ENCODE peak calls at places on chromosomes 13 and 19, in eight cellular contexts. One of them, this sample, is unnamed.

GRCh38 chr13:106277483-106278154 is 257.8 kb downstream of the EFNB2 start:
- DNase-seq in bronchial epithelial cell: no peak
- DNase-seq in stimulated activated CD8-positive, alpha-beta memory T cell treated with anti-CD3 and anti-CD28 coated beads, Interleukin-15, amount 100 ng/mL, for 1 hour: no peak
- DNase-seq in activated naive CD8-positive, alpha-beta T cell treated with anti-CD3 and anti-CD28 coated beads for 36 hours: no peak
- DNase-seq in T47D: no peak
- DNase-seq in stromal cell of bone marrow: no peak
- DNase-seq in activated CD8-positive, alpha-beta memory T cell treated with anti-CD3 and anti-CD28 coated beads for 1 hour: no peak
- DNase-seq in CD8-positive, alpha-beta memory T cell: no peak
- DNase-seq in this sample: peak

GRCh38 chr19:49956113-49956491 is 4.9 kb downstream of the SIGLEC11 start:
- DNase-seq in stromal cell of bone marrow: no peak
- DNase-seq in CD8-positive, alpha-beta memory T cell: no peak
- DNase-seq in T47D: no peak
- DNase-seq in activated naive CD8-positive, alpha-beta T cell treated with anti-CD3 and anti-CD28 coated beads for 36 hours: no peak
- DNase-seq in activated CD8-positive, alpha-beta memory T cell treated with anti-CD3 and anti-CD28 coated beads for 1 hour: no peak
- DNase-seq in bronchial epithelial cell: no peak
- DNase-seq in stimulated activated CD8-positive, alpha-beta memory T cell treated with anti-CD3 and anti-CD28 coated beads, Interleukin-15, amount 100 ng/mL, for 1 hour: no peak
- DNase-seq in this sample: no peak

GRCh38 chr19:4583961-4584669 is 24.6 kb upstream of the SEMA6B start:
- DNase-seq in activated naive CD8-positive, alpha-beta T cell treated with anti-CD3 and anti-CD28 coated beads for 36 hours: peak
- DNase-seq in T47D: peak
- DNase-seq in activated CD8-positive, alpha-beta memory T cell treated with anti-CD3 and anti-CD28 coated beads for 1 hour: no peak
- DNase-seq in CD8-positive, alpha-beta memory T cell: no peak
- DNase-seq in stimulated activated CD8-positive, alpha-beta memory T cell treated with anti-CD3 and anti-CD28 coated beads, Interleukin-15, amount 100 ng/mL, for 1 hour: no peak
- DNase-seq in bronchial epithelial cell: no peak
- DNase-seq in stromal cell of bone marrow: no peak
- DNase-seq in this sample: no peak

GRCh38 chr13:110294146-110294545 is 12.8 kb downstream of the COL4A1 start:
- DNase-seq in stimulated activated CD8-positive, alpha-beta memory T cell treated with anti-CD3 and anti-CD28 coated beads, Interleukin-15, amount 100 ng/mL, for 1 hour: no peak
- DNase-seq in stromal cell of bone marrow: no peak
- DNase-seq in T47D: no peak
- DNase-seq in bronchial epithelial cell: no peak
- DNase-seq in activated naive CD8-positive, alpha-beta T cell treated with anti-CD3 and anti-CD28 coated beads for 36 hours: no peak
- DNase-seq in activated CD8-positive, alpha-beta memory T cell treated with anti-CD3 and anti-CD28 coated beads for 1 hour: no peak
- DNase-seq in CD8-positive, alpha-beta memory T cell: no peak
- DNase-seq in this sample: no peak

GRCh38 chr13:99150575-99151370 is 49.9 kb upstream of the UBAC2 start:
- DNase-seq in T47D: no peak
- DNase-seq in stimulated activated CD8-positive, alpha-beta memory T cell treated with anti-CD3 and anti-CD28 coated beads, Interleukin-15, amount 100 ng/mL, for 1 hour: no peak
- DNase-seq in stromal cell of bone marrow: peak
- DNase-seq in activated naive CD8-positive, alpha-beta T cell treated with anti-CD3 and anti-CD28 coated beads for 36 hours: no peak
- DNase-seq in bronchial epithelial cell: peak
- DNase-seq in activated CD8-positive, alpha-beta memory T cell treated with anti-CD3 and anti-CD28 coated beads for 1 hour: no peak
- DNase-seq in CD8-positive, alpha-beta memory T cell: no peak
- DNase-seq in this sample: peak

GRCh38 chr19:19750842-19751790 is 18.2 kb upstream of the ZNF14 start:
- DNase-seq in activated naive CD8-positive, alpha-beta T cell treated with anti-CD3 and anti-CD28 coated beads for 36 hours: no peak
- DNase-seq in activated CD8-positive, alpha-beta memory T cell treated with anti-CD3 and anti-CD28 coated beads for 1 hour: no peak
- DNase-seq in T47D: no peak
- DNase-seq in stromal cell of bone marrow: no peak
- DNase-seq in CD8-positive, alpha-beta memory T cell: no peak
- DNase-seq in stimulated activated CD8-positive, alpha-beta memory T cell treated with anti-CD3 and anti-CD28 coated beads, Interleukin-15, amount 100 ng/mL, for 1 hour: no peak
- DNase-seq in bronchial epithelial cell: no peak
- DNase-seq in this sample: no peak

GRCh38 chr13:91904597-91904996 is 506.2 kb downstream of the GPC5 start:
- DNase-seq in stimulated activated CD8-positive, alpha-beta memory T cell treated with anti-CD3 and anti-CD28 coated beads, Interleukin-15, amount 100 ng/mL, for 1 hour: no peak
- DNase-seq in bronchial epithelial cell: no peak
- DNase-seq in T47D: no peak
- DNase-seq in CD8-positive, alpha-beta memory T cell: no peak
- DNase-seq in stromal cell of bone marrow: no peak
- DNase-seq in activated naive CD8-positive, alpha-beta T cell treated with anti-CD3 and anti-CD28 coated beads for 36 hours: no peak
- DNase-seq in activated CD8-positive, alpha-beta memory T cell treated with anti-CD3 and anti-CD28 coated beads for 1 hour: no peak
- DNase-seq in this sample: no peak

GRCh38 chr13:75365724-75366173 is 116.2 kb downstream of the TBC1D4 start:
- DNase-seq in activated naive CD8-positive, alpha-beta T cell treated with anti-CD3 and anti-CD28 coated beads for 36 hours: no peak
- DNase-seq in stromal cell of bone marrow: peak
- DNase-seq in CD8-positive, alpha-beta memory T cell: no peak
- DNase-seq in T47D: no peak
- DNase-seq in stimulated activated CD8-positive, alpha-beta memory T cell treated with anti-CD3 and anti-CD28 coated beads, Interleukin-15, amount 100 ng/mL, for 1 hour: no peak
- DNase-seq in activated CD8-positive, alpha-beta memory T cell treated with anti-CD3 and anti-CD28 coated beads for 1 hour: no peak
- DNase-seq in bronchial epithelial cell: peak
- DNase-seq in this sample: no peak

GRCh38 chr13:104024416-104025170 is 958.4 kb upstream of the SLC10A2 start:
- DNase-seq in bronchial epithelial cell: peak
- DNase-seq in activated naive CD8-positive, alpha-beta T cell treated with anti-CD3 and anti-CD28 coated beads for 36 hours: no peak
- DNase-seq in stromal cell of bone marrow: no peak
- DNase-seq in T47D: no peak
- DNase-seq in activated CD8-positive, alpha-beta memory T cell treated with anti-CD3 and anti-CD28 coated beads for 1 hour: no peak
- DNase-seq in CD8-positive, alpha-beta memory T cell: no peak
- DNase-seq in stimulated activated CD8-positive, alpha-beta memory T cell treated with anti-CD3 and anti-CD28 coated beads, Interleukin-15, amount 100 ng/mL, for 1 hour: no peak
- DNase-seq in this sample: no peak

GRCh38 chr13:99383946-99384345 is 76.7 kb upstream of the GPR183 start:
- DNase-seq in stimulated activated CD8-positive, alpha-beta memory T cell treated with anti-CD3 and anti-CD28 coated beads, Interleukin-15, amount 100 ng/mL, for 1 hour: no peak
- DNase-seq in stromal cell of bone marrow: no peak
- DNase-seq in bronchial epithelial cell: no peak
- DNase-seq in CD8-positive, alpha-beta memory T cell: no peak
- DNase-seq in activated CD8-positive, alpha-beta memory T cell treated with anti-CD3 and anti-CD28 coated beads for 1 hour: no peak
- DNase-seq in activated naive CD8-positive, alpha-beta T cell treated with anti-CD3 and anti-CD28 coated beads for 36 hours: peak
- DNase-seq in T47D: no peak
- DNase-seq in this sample: no peak

GRCh38 chr13:78193853-78194252 is 275.2 kb upstream of the EDNRB start:
- DNase-seq in stromal cell of bone marrow: no peak
- DNase-seq in T47D: no peak
- DNase-seq in activated CD8-positive, alpha-beta memory T cell treated with anti-CD3 and anti-CD28 coated beads for 1 hour: no peak
- DNase-seq in bronchial epithelial cell: peak
- DNase-seq in CD8-positive, alpha-beta memory T cell: no peak
- DNase-seq in activated naive CD8-positive, alpha-beta T cell treated with anti-CD3 and anti-CD28 coated beads for 36 hours: no peak
- DNase-seq in stimulated activated CD8-positive, alpha-beta memory T cell treated with anti-CD3 and anti-CD28 coated beads, Interleukin-15, amount 100 ng/mL, for 1 hour: no peak
- DNase-seq in this sample: peak

GRCh38 chr13:102729560-102730275 is 34.9 kb upstream of the METTL21C start:
- DNase-seq in stromal cell of bone marrow: peak
- DNase-seq in T47D: no peak
- DNase-seq in bronchial epithelial cell: peak
- DNase-seq in CD8-positive, alpha-beta memory T cell: no peak
- DNase-seq in activated naive CD8-positive, alpha-beta T cell treated with anti-CD3 and anti-CD28 coated beads for 36 hours: no peak
- DNase-seq in activated CD8-positive, alpha-beta memory T cell treated with anti-CD3 and anti-CD28 coated beads for 1 hour: no peak
- DNase-seq in stimulated activated CD8-positive, alpha-beta memory T cell treated with anti-CD3 and anti-CD28 coated beads, Interleukin-15, amount 100 ng/mL, for 1 hour: no peak
- DNase-seq in this sample: peak

GRCh38 chr19:38849746-38850230 is at the start of gene HNRNPL:
- DNase-seq in stimulated activated CD8-positive, alpha-beta memory T cell treated with anti-CD3 and anti-CD28 coated beads, Interleukin-15, amount 100 ng/mL, for 1 hour: no peak
- DNase-seq in activated naive CD8-positive, alpha-beta T cell treated with anti-CD3 and anti-CD28 coated beads for 36 hours: peak
- DNase-seq in stromal cell of bone marrow: no peak
- DNase-seq in T47D: no peak
- DNase-seq in activated CD8-positive, alpha-beta memory T cell treated with anti-CD3 and anti-CD28 coated beads for 1 hour: peak
- DNase-seq in CD8-positive, alpha-beta memory T cell: peak
- DNase-seq in bronchial epithelial cell: no peak
- DNase-seq in this sample: no peak

GRCh38 chr19:35509861-35510625 is 3.4 kb downstream of the DMKN start:
- DNase-seq in bronchial epithelial cell: peak
- DNase-seq in stimulated activated CD8-positive, alpha-beta memory T cell treated with anti-CD3 and anti-CD28 coated beads, Interleukin-15, amount 100 ng/mL, for 1 hour: peak
- DNase-seq in activated naive CD8-positive, alpha-beta T cell treated with anti-CD3 and anti-CD28 coated beads for 36 hours: peak
- DNase-seq in CD8-positive, alpha-beta memory T cell: peak
- DNase-seq in T47D: peak
- DNase-seq in stromal cell of bone marrow: no peak
- DNase-seq in activated CD8-positive, alpha-beta memory T cell treated with anti-CD3 and anti-CD28 coated beads for 1 hour: peak
- DNase-seq in this sample: no peak

GRCh38 chr13:94303644-94304174 is 175.8 kb downstream of the DCT start:
- DNase-seq in stromal cell of bone marrow: no peak
- DNase-seq in activated naive CD8-positive, alpha-beta T cell treated with anti-CD3 and anti-CD28 coated beads for 36 hours: no peak
- DNase-seq in T47D: no peak
- DNase-seq in bronchial epithelial cell: no peak
- DNase-seq in activated CD8-positive, alpha-beta memory T cell treated with anti-CD3 and anti-CD28 coated beads for 1 hour: no peak
- DNase-seq in CD8-positive, alpha-beta memory T cell: no peak
- DNase-seq in stimulated activated CD8-positive, alpha-beta memory T cell treated with anti-CD3 and anti-CD28 coated beads, Interleukin-15, amount 100 ng/mL, for 1 hour: no peak
- DNase-seq in this sample: no peak